ENCODE peak calls at places on chromosome 4, in seven cellular contexts. I is astrocyte of the spinal cord; C is CD8-positive, alpha-beta T cell; O is AG09309; H is cardiac muscle cell; T is heart left ventricle; G is psoas muscle. R is an unnamed sample.
A peak's percentile ranks its signal among the peaks of the same experiment; 100 is the strongest.

GRCh38 chr4:144705861-144706590 is 60.1 kb downstream of the HHIP start:
- DNase-seq in H (no peak), I (no peak), O (no peak), G (no peak), C (no peak), T (no peak), R (no peak)

GRCh38 chr4:110630621-110631402 is 7.9 kb upstream of the PITX2 start:
- DNase-seq in G (no peak), O (no peak), H (no peak), C (no peak), I (no peak), T (no peak), R (no peak)

GRCh38 chr4:183249854-183250253 is 70.2 kb downstream of the CLDN22 start:
- DNase-seq in G (no peak), C (no peak), O (no peak), H (peak; percentile 63), T (no peak), I (peak; percentile 48), R (no peak)

GRCh38 chr4:54067163-54067562 is 2.8 kb upstream of the CHIC2 start:
- DNase-seq in T (peak; percentile 73), O (no peak), G (peak; percentile 40), C (no peak), I (peak; percentile 47), H (peak; percentile 81), R (no peak)

GRCh38 chr4:186831574-186831973 is 107.9 kb upstream of the FAT1 start:
- DNase-seq in H (no peak), O (no peak), T (no peak), C (no peak), I (no peak), G (no peak), R (no peak)

GRCh38 chr4:140691369-140691768 is 64.8 kb downstream of the TBC1D9 start:
- DNase-seq in C (no peak), H (peak; percentile 82), T (no peak), G (no peak), I (peak; percentile 44), O (no peak), R (no peak)

GRCh38 chr4:27791640-27792039 is 931.0 kb downstream of the STIM2 start:
- DNase-seq in T (no peak), O (peak; percentile 51), C (no peak), I (peak; percentile 81), H (peak; percentile 40), G (no peak), R (no peak)

GRCh38 chr4:37383579-37384229 is 139.2 kb downstream of the NWD2 start:
- DNase-seq in H (peak; percentile 40), I (peak; percentile 27), G (no peak), C (no peak), T (no peak), O (no peak), R (no peak)

GRCh38 chr4:168562021-168562691 is 65.3 kb downstream of the PALLD start:
- DNase-seq in G (no peak), O (no peak), T (no peak), C (no peak), H (no peak), I (peak; percentile 68), R (no peak)

GRCh38 chr4:98293089-98293887 is 32.1 kb downstream of the RAP1GDS1 start:
- DNase-seq in I (no peak), O (no peak), C (no peak), H (peak; percentile 63), G (no peak), T (no peak), R (no peak)

GRCh38 chr4:173365359-173365996 is 5.3 kb upstream of the SAP30 start:
- DNase-seq in T (peak; percentile 31), G (no peak), C (no peak), H (no peak), I (no peak), O (no peak), R (no peak)

GRCh38 chr4:85268146-85268545 is 206.8 kb upstream of the ARHGAP24 start:
- DNase-seq in I (no peak), G (no peak), T (no peak), H (no peak), O (no peak), C (no peak), R (no peak)

GRCh38 chr4:101981756-101982155 is 191.2 kb downstream of the BANK1 start:
- DNase-seq in C (no peak), I (no peak), T (no peak), O (no peak), H (no peak), G (no peak), R (no peak)

GRCh38 chr4:94332983-94333590 is 9.5 kb downstream of the HPGDS start:
- DNase-seq in G (no peak), C (no peak), H (peak; percentile 31), T (no peak), O (no peak), I (no peak), R (no peak)

GRCh38 chr4:87882321-87882720 is 49.6 kb downstream of the MEPE start:
- DNase-seq in H (peak; percentile 49), I (peak; percentile 70), O (no peak), C (no peak), G (no peak), T (no peak), R (no peak)

GRCh38 chr4:48699470-48699869 is 80.6 kb downstream of the FRYL start:
- DNase-seq in H (no peak), T (no peak), G (no peak), O (no peak), C (no peak), I (no peak), R (no peak)

GRCh38 chr4:105894570-105895323 is 524 bp upstream of the NPNT start:
- DNase-seq in H (peak; percentile 33), I (peak; percentile 32), C (no peak), T (no peak), G (no peak), O (no peak), R (no peak)

GRCh38 chr4:72286185-72286584 is 254.4 kb downstream of the NPFFR2 start:
- DNase-seq in C (no peak), O (no peak), I (peak; percentile 50), H (peak; percentile 23), G (no peak), T (no peak), R (no peak)
- TF ChIP-seq CTCF in C (no peak), O (peak; percentile 2), I (peak; percentile 13), H (no peak), G (no peak), T (no peak), R (peak; percentile 12)

GRCh38 chr4:165700855-165701254 is 172.2 kb upstream of the TLL1 start:
- DNase-seq in G (no peak), C (no peak), T (no peak), I (no peak), H (no peak), O (no peak), R (no peak)
- TF ChIP-seq CTCF in G (no peak), C (no peak), T (peak; percentile 10), I (peak; percentile 28), H (peak; percentile 29), O (no peak), R (peak; percentile 17)

GRCh38 chr4:10153161-10153560 is 36.6 kb upstream of the WDR1 start:
- DNase-seq in C (no peak), T (no peak), G (no peak), O (no peak), H (no peak), I (no peak), R (no peak)
- TF ChIP-seq CTCF in C (no peak), T (no peak), G (no peak), O (no peak), H (no peak), I (no peak), R (no peak)

GRCh38 chr4:119211856-119212250 is 660 bp upstream of the USP53 start:
- DNase-seq in G (no peak), O (no peak), I (no peak), H (no peak), C (no peak), T (peak; percentile 18), R (no peak)
- TF ChIP-seq CTCF in G (peak; percentile 7), O (no peak), I (no peak), H (no peak), C (no peak), T (no peak), R (no peak)

DNA sequence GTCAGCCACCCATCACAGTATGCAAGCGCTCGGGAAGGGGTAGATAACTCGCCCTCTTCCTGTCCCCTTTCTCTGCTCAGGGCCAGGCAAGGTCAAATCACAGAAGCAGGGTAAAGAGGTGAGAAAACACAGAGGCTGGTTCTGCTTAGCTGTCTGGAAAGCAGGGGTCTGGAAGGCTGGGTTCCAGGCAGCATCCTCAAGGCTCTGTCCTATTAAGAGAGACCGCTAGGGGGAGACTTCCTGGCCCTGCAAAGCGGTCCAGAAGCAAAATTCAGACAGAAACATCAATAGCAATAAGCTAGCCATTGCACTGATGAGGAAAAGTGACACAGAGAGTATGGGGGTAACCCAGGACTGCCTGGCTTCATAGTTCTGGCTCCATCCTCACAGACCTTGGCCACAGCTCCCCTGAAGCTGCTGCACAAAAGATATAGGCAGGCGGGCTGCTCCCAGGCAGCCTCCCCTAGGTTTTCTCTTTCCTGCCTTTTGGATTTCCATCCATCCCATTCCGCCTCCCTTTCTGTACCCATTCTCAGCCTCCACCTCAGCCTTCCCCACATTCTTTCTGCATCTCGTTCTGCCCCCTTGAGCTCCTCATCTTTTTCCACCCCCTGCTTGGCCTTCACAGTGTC is 308.5 kb downstream of the EVC2 start:
- DNase-seq in I (peak; percentile 29), T (no peak), C (no peak), H (peak; percentile 53), G (no peak), O (no peak), R (peak; percentile 35)
- TF ChIP-seq CTCF in I (peak; percentile 83), T (peak; percentile 63), C (no peak), H (peak; percentile 87), G (peak; percentile 14), O (peak; percentile 87), R (peak; percentile 51)

DNA sequence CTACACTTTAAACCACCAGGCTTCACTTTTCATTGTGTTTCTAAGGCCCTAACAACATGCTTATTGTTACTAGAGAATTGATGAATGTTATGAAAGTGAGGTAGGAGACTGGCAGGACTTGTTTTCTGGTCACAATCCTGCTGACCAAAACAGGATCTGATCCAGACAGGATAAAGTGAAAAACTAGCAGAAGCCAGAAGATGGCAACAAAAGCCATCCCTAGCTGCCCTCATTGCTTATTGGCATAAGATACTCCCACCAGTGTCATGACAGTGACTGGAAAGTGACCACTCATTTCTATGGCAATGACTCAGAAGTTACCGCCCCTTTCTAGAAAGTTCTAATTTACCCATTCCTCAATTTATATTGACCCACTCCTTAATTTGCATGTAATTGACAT is 29.9 kb upstream of the FGG start:
- DNase-seq in H (no peak), G (no peak), C (no peak), T (no peak), O (no peak), I (no peak), R (no peak)
- TF ChIP-seq CTCF in H (no peak), G (no peak), C (no peak), T (no peak), O (no peak), I (no peak), R (no peak)